ENCODE peak calls at places on chromosomes 6 and 20, in four cellular contexts. One of them, this sample, is unnamed. For H4K20me1, the result is how much of the 10 kb centered on the place peaks cover.

GRCh38 chr20:5933802-5934436 is 16.4 kb downstream of the TRMT6 start:
- DNase-seq in H1: no peak
- DNase-seq in HepG2: peak
- DNase-seq in K562: no peak
- DNase-seq in this sample: peak

GRCh38 chr6:152272486-152272885 is 364.7 kb downstream of the SYNE1 start:
- DNase-seq in H1: no peak
- DNase-seq in HepG2: no peak
- DNase-seq in K562: no peak
- DNase-seq in this sample: no peak

GRCh38 chr6:35920793-35921732 is at the start of gene SRPK1:
- DNase-seq in H1: peak
- DNase-seq in HepG2: peak
- DNase-seq in K562: peak
- DNase-seq in this sample: peak

GRCh38 chr20:47784599-47785320 is 521 bp downstream of the SULF2 start:
- DNase-seq in H1: no peak
- DNase-seq in HepG2: peak
- DNase-seq in K562: no peak
- DNase-seq in this sample: peak

GRCh38 chr6:124958759-124959354 is 3.4 kb upstream of the RNF217 start:
- DNase-seq in H1: no peak
- DNase-seq in HepG2: no peak
- DNase-seq in K562: no peak
- DNase-seq in this sample: peak

GRCh38 chr6:90286884-90287488 is 9.7 kb downstream of the BACH2 start:
- DNase-seq in H1: peak
- DNase-seq in HepG2: peak
- DNase-seq in K562: peak
- DNase-seq in this sample: peak

GRCh38 chr6:1605822-1606532 is 3.7 kb upstream of the FOXC1 start:
- DNase-seq in H1: no peak
- DNase-seq in HepG2: no peak
- DNase-seq in K562: no peak
- DNase-seq in this sample: no peak

GRCh38 chr6:36984581-36985383 is 1.2 kb downstream of the MTCH1 start:
- DNase-seq in H1: peak
- DNase-seq in HepG2: no peak
- DNase-seq in K562: peak
- DNase-seq in this sample: peak

GRCh38 chr6:90190752-90191393 is 105.8 kb downstream of the BACH2 start:
- DNase-seq in H1: no peak
- DNase-seq in HepG2: no peak
- DNase-seq in K562: no peak
- DNase-seq in this sample: no peak

GRCh38 chr6:30857537-30857936 is 26.8 kb upstream of the DDR1 start:
- DNase-seq in H1: no peak
- DNase-seq in HepG2: no peak
- DNase-seq in K562: no peak
- DNase-seq in this sample: no peak

GRCh38 chr6:39128106-39128505 is 13.1 kb upstream of the SAYSD1 start:
- DNase-seq in H1: no peak
- DNase-seq in HepG2: no peak
- DNase-seq in K562: no peak
- DNase-seq in this sample: no peak

GRCh38 chr6:130575971-130576370 is 210.2 kb downstream of the TMEM200A start:
- DNase-seq in H1: no peak
- DNase-seq in HepG2: peak
- DNase-seq in K562: no peak
- DNase-seq in this sample: no peak

GRCh38 chr6:97053643-97054411 is 129.3 kb downstream of the KLHL32 start:
- DNase-seq in H1: no peak
- DNase-seq in HepG2: no peak
- DNase-seq in K562: no peak
- DNase-seq in this sample: peak

GRCh38 chr20:11056414-11056813 is 382.6 kb upstream of the JAG1 start:
- DNase-seq in H1: no peak
- DNase-seq in HepG2: no peak
- DNase-seq in K562: no peak
- DNase-seq in this sample: no peak

GRCh38 chr6:113654396-113654795 is 202.7 kb upstream of the MARCKS start:
- DNase-seq in H1: no peak
- DNase-seq in HepG2: no peak
- DNase-seq in K562: no peak
- DNase-seq in this sample: peak

GRCh38 chr20:43916073-43916874 is 1.6 kb downstream of the TOX2 start:
- DNase-seq in H1: no peak
- DNase-seq in HepG2: no peak
- DNase-seq in K562: no peak
- DNase-seq in this sample: no peak

GRCh38 chr6:40227735-40228134 is 293.5 kb upstream of the MOCS1 start:
- DNase-seq in H1: no peak
- DNase-seq in HepG2: no peak
- DNase-seq in K562: no peak
- DNase-seq in this sample: no peak

GRCh38 chr6:85452441-85452881 is 2.6 kb downstream of the NT5E start:
- DNase-seq in H1: no peak
- DNase-seq in HepG2: no peak
- DNase-seq in K562: no peak
- DNase-seq in this sample: peak

GRCh38 chr6:1424306-1424927 is 35.0 kb downstream of the FOXF2 start:
- DNase-seq in H1: peak
- DNase-seq in HepG2: peak
- DNase-seq in K562: no peak
- DNase-seq in this sample: peak

GRCh38 chr20:36312724-36313441 is 6.7 kb downstream of the DLGAP4 start:
- DNase-seq in H1: no peak
- DNase-seq in HepG2: no peak
- DNase-seq in K562: no peak
- DNase-seq in this sample: no peak

GRCh38 chr20:48690888-48691287 is 136.9 kb downstream of the PREX1 start:
- DNase-seq in H1: no peak
- DNase-seq in HepG2: no peak
- DNase-seq in K562: peak
- DNase-seq in this sample: no peak

GRCh38 chr20:16106191-16106849 is 466.9 kb downstream of the KIF16B start:
- DNase-seq in H1: no peak
- DNase-seq in HepG2: peak
- DNase-seq in K562: no peak
- DNase-seq in this sample: no peak

GRCh38 chr20:53210931-53211330 is 238.8 kb downstream of the TSHZ2 start:
- DNase-seq in H1: no peak
- DNase-seq in HepG2: no peak
- DNase-seq in K562: no peak
- DNase-seq in this sample: no peak

GRCh38 chr6:124436803-124437202 is 525.4 kb upstream of the RNF217 start:
- DNase-seq in H1: no peak
- DNase-seq in HepG2: no peak
- DNase-seq in K562: no peak
- DNase-seq in this sample: no peak

GRCh38 chr20:47887064-47887463 is 101.8 kb upstream of the SULF2 start:
- DNase-seq in H1: no peak
- DNase-seq in HepG2: no peak
- DNase-seq in K562: no peak
- DNase-seq in this sample: no peak

GRCh38 chr6:7214400-7214940 is 98.5 kb downstream of the SSR1 start:
- DNase-seq in H1: no peak
- DNase-seq in HepG2: no peak
- DNase-seq in K562: no peak
- DNase-seq in this sample: no peak

GRCh38 chr20:8837396-8837795 is 231.5 kb upstream of the PLCB4 start:
- DNase-seq in H1: no peak
- DNase-seq in HepG2: peak
- DNase-seq in K562: no peak
- DNase-seq in this sample: no peak

GRCh38 chr20:57153238-57153905 is 113.1 kb downstream of the BMP7 start:
- DNase-seq in H1: no peak
- DNase-seq in HepG2: no peak
- DNase-seq in K562: no peak
- DNase-seq in this sample: no peak

GRCh38 chr6:116049381-116049780 is 11.3 kb downstream of the FRK start:
- DNase-seq in H1: no peak
- DNase-seq in HepG2: no peak
- DNase-seq in K562: no peak
- DNase-seq in this sample: no peak

GRCh38 chr20:48722002-48722731 is 105.6 kb downstream of the PREX1 start:
- DNase-seq in H1: no peak
- DNase-seq in HepG2: no peak
- DNase-seq in K562: no peak
- DNase-seq in this sample: peak

DNA sequence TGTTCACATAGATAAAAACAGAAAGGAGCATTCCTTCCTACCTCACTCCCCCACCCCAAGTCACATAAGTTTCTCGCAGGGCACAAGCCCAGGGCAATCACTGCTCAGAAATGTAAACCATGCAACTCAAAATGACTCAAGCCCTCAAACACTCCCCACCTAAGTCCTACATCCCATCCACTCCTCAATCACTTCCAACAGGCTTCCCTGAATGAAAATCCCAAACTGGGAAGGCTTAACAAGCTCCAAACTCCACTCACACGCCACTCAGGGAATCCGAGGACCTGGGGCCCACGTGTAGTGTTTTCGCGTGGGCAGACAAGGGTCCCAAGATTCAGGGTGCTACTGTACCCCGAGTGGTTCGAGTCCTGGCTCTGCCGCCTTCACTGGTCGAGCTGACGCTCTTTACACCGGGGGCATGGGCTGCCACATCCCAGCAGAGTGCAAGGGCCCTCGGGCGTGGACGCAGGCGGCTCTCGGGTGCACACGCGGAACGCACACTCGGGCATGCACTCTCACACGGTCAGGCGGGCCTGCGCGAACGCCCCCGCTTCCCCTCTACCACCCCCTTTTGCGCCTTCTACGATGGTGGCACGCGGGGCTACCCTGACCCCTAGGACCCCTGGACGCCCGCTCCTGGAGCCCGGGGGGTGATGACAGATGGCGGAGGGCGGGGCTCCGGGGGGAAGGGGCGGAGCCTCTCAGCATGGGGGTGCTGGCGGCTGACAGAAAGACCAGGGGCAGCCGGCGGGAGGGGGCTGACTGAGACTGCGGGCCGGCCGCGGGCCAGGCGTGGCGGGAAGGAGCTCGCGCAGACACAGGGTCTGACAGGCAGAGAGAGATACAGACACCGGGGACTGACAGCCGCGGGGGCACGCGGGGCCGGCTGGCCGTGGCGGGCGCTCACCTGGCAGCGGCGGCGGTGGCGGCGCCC is 662 bp downstream of the ZHX3 start:
- DNase-seq in H1: no peak
- DNase-seq in HepG2: peak
- DNase-seq in K562: peak
- DNase-seq in this sample: peak
- TF ChIP-seq POLR2A in H1: no peak
- TF ChIP-seq POLR2A in HepG2: no peak
- TF ChIP-seq POLR2A in K562: no peak
- TF ChIP-seq POLR2A in this sample: no peak

GRCh38 chr20:17936791-17937687 is 31.6 kb downstream of the SNX5 start:
- DNase-seq in H1: no peak
- DNase-seq in HepG2: no peak
- DNase-seq in K562: no peak
- DNase-seq in this sample: peak

GRCh38 chr20:17940447-17940971 is 28.1 kb downstream of the SNX5 start:
- DNase-seq in H1: no peak
- DNase-seq in HepG2: no peak
- DNase-seq in K562: no peak
- DNase-seq in this sample: no peak

GRCh38 chr20:17941087-17941825 is 27.3 kb downstream of the SNX5 start:
- DNase-seq in H1: no peak
- DNase-seq in HepG2: no peak
- DNase-seq in K562: no peak
- DNase-seq in this sample: no peak

GRCh38 chr20:17939622-17940446 is 28.8 kb downstream of the SNX5 start:
- DNase-seq in H1: no peak
- DNase-seq in HepG2: no peak
- DNase-seq in K562: no peak
- DNase-seq in this sample: no peak

GRCh38 chr20:17938889-17939619 is 29.5 kb downstream of the SNX5 start:
- DNase-seq in H1: peak
- DNase-seq in HepG2: peak
- DNase-seq in K562: peak
- DNase-seq in this sample: peak
- H4K20me1 ChIP-seq in H1: under half
- H4K20me1 ChIP-seq in HepG2: under half
- H4K20me1 ChIP-seq in K562: under half
- H4K20me1 ChIP-seq in this sample: under half

DNA sequence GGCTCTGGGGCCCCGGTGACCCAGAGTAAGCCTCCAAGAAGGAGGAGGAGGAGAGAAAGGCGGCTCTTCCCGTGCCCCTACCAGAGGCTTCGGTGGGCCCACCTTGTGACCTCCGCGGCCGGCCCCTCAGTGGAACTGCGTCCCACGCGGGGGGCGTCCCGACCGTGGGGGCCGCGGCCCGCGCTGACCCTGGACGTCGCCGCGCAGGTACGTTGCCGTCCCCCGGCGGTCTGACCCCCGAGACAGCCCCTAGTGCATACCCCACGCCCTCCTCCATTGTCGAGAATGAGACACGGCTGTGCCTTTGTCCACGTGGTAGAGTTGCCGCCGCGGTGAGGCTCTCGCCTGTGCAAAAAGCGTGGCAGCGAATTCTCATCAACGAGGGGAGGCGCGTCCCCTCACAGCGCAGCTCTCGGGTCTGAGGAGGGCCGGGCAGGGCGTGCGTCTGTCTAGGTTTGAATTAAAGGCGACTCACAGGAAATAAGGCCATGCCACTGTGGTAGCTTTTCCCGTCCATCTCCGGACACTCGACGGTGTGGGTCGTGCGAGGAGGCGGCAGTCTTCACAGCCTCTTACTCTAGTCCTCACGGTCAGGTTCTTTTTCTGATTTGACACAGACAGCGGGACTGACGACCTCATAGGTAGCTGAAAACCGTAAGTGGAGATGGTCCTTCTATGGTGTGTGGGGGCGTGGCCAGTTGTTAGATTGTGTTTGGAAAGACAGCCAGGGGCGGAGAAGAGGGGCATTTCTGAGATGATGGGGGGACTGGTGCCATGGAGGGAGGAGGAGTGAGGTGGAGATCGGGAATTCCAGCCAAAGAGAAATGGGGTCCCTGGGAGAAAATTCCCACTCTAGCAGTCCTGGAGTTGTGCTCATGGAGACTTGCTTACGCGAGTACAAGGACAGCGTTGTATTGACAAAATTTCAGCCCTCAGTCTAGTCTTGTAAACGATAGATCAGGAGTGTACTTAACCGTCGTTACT is 556 bp downstream of the NXT1 start:
- DNase-seq in H1: no peak
- DNase-seq in HepG2: peak
- DNase-seq in K562: no peak
- DNase-seq in this sample: peak
- TF ChIP-seq POLR2A in H1: no peak
- TF ChIP-seq POLR2A in HepG2: peak
- TF ChIP-seq POLR2A in K562: no peak
- TF ChIP-seq POLR2A in this sample: no peak

DNA sequence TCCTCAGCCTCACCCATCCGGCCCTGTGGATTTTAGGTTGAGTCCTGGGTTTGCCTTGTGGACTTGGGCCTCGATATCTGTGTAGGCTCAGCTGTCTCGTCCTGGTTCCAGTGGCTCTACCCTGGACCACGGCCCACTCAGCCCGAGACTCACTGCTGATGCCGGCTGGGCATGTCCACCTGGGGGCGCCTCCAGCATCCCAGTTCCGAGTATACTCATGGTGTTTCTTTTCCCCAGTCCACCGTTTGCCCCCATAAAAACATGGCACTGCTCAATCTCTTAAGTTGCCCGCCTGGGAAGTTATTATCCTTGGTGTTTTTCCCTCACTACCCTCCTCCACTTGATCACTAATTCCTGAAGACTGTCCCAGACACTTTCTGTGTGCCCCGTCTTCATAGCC is 99.1 kb downstream of the ARID1B start:
- DNase-seq in H1: no peak
- DNase-seq in HepG2: no peak
- DNase-seq in K562: peak
- DNase-seq in this sample: no peak
- H4K20me1 ChIP-seq in H1: under half
- H4K20me1 ChIP-seq in HepG2: under half
- H4K20me1 ChIP-seq in K562: under half
- H4K20me1 ChIP-seq in this sample: under half